ENCODE peak calls at places on chromosomes 13 and 19, in ten cellular contexts. M is A172; H is effector memory CD4-positive, alpha-beta T cell; W is pancreas; U is lower leg skin; L is T follicular helper cell; F is midbrain; X is neuronal stem cell; V is GM03348; K is activated T-cell treated with anti-CD3 and anti-CD28 coated beads, Interleukin-2, amount 50 U/mL, for 48 hours. C is an unnamed sample.

GRCh38 chr19:50490991-50491472 is 14.4 kb upstream of the GARIN5A start:
- DNase-seq in W (peak; percentile 23), U (no peak), L (no peak), X (no peak), K (no peak), V (no peak), H (no peak), F (no peak), M (no peak), C (no peak)

GRCh38 chr13:40059540-40060232 is 404.2 kb downstream of the COG6 start:
- DNase-seq in W (no peak), M (no peak), H (no peak), L (no peak), V (no peak), U (no peak), X (no peak), F (no peak), K (no peak), C (no peak)

GRCh38 chr13:26420282-26420960 is 137.1 kb upstream of the WASF3 start:
- DNase-seq in K (no peak), X (no peak), F (no peak), M (no peak), H (no peak), U (no peak), W (no peak), V (peak; percentile 47), L (no peak), C (no peak)

GRCh38 chr13:28819748-28820098 is 416 bp upstream of the MTUS2 start:
- DNase-seq in U (no peak), X (peak; percentile 78), V (peak; percentile 88), M (no peak), K (peak; percentile 73), W (peak; percentile 74), L (peak; percentile 6), H (no peak), F (peak; percentile 9), C (no peak)

GRCh38 chr19:1882089-1882785 is 3.1 kb downstream of the ABHD17A start:
- DNase-seq in X (no peak), L (peak; percentile 74), F (peak; percentile 68), U (no peak), K (peak; percentile 78), H (peak; percentile 64), V (no peak), M (no peak), W (no peak), C (peak; percentile 84)

GRCh38 chr13:46655727-46656180 is 102.8 kb downstream of the LRCH1 start:
- DNase-seq in U (no peak), V (peak; percentile 9), M (no peak), X (peak; percentile 23), W (no peak), F (no peak), K (no peak), H (no peak), L (no peak), C (no peak)

GRCh38 chr13:80591978-80592377 is 251.1 kb upstream of the SPRY2 start:
- DNase-seq in F (no peak), U (no peak), H (no peak), X (no peak), K (no peak), W (no peak), L (no peak), M (no peak), V (no peak), C (no peak)

GRCh38 chr13:39451860-39452301 is 151.1 kb downstream of the LHFPL6 start:
- DNase-seq in M (no peak), X (no peak), W (no peak), F (no peak), L (no peak), K (no peak), H (no peak), U (no peak), V (no peak), C (peak; percentile 24)

GRCh38 chr13:48214519-48215121 is 18.4 kb upstream of the ITM2B start:
- DNase-seq in L (no peak), X (no peak), U (no peak), H (no peak), F (no peak), W (no peak), K (peak; percentile 41), M (no peak), V (no peak), C (no peak)

GRCh38 chr13:101394597-101394996 is 21.7 kb downstream of the NALCN start:
- DNase-seq in U (no peak), K (no peak), V (no peak), M (no peak), W (no peak), X (no peak), F (no peak), H (no peak), L (no peak), C (no peak)

GRCh38 chr13:74930402-74931165 is 551.4 kb downstream of the TBC1D4 start:
- DNase-seq in W (no peak), L (no peak), M (peak; percentile 14), X (no peak), V (peak; percentile 65), F (no peak), U (no peak), H (no peak), K (no peak), C (peak; percentile 12)

GRCh38 chr13:19985219-19985556 is 26.7 kb downstream of the ZMYM2 start:
- DNase-seq in W (no peak), L (no peak), U (no peak), X (no peak), V (no peak), H (no peak), F (no peak), M (no peak), K (no peak), C (no peak)

GRCh38 chr19:50155520-50156109 is 7.5 kb downstream of the IZUMO2 start:
- DNase-seq in W (no peak), M (no peak), V (no peak), X (no peak), H (no peak), F (no peak), U (no peak), L (no peak), K (no peak), C (no peak)

GRCh38 chr13:96816874-96817273 is 177.4 kb downstream of the OXGR1 start:
- DNase-seq in V (no peak), U (no peak), F (no peak), M (no peak), W (no peak), L (no peak), X (no peak), H (no peak), K (no peak), C (no peak)

GRCh38 chr19:17687141-17687856 is 855 bp downstream of the UNC13A start:
- DNase-seq in K (no peak), L (no peak), M (no peak), V (no peak), U (no peak), H (no peak), X (no peak), F (no peak), W (no peak), C (no peak)

GRCh38 chr13:31001647-31002046 is 69.2 kb downstream of the TEX26 start:
- DNase-seq in H (no peak), L (no peak), M (no peak), V (no peak), W (no peak), X (no peak), F (no peak), K (no peak), U (no peak), C (no peak)

GRCh38 chr19:8323781-8324185 is 2.5 kb downstream of the RPS28 start:
- DNase-seq in U (no peak), L (no peak), X (no peak), K (no peak), H (no peak), M (no peak), W (peak; percentile 35), V (no peak), F (no peak), C (no peak)

GRCh38 chr13:40611004-40611403 is 55.4 kb downstream of the FOXO1 start:
- DNase-seq in M (no peak), V (no peak), L (no peak), W (no peak), X (no peak), H (no peak), K (no peak), F (no peak), U (no peak), C (no peak)

GRCh38 chr13:25172303-25172630 is 179 bp upstream of the AMER2 start:
- DNase-seq in F (no peak), H (no peak), X (no peak), L (no peak), M (no peak), U (no peak), V (no peak), W (no peak), K (no peak), C (no peak)

GRCh38 chr13:30153871-30154426 is 153.4 kb downstream of the KATNAL1 start:
- DNase-seq in V (peak; percentile 21), M (no peak), X (no peak), U (no peak), L (no peak), F (no peak), H (no peak), K (no peak), W (no peak), C (no peak)

GRCh38 chr19:45499196-45500180 is 1.2 kb downstream of the PPM1N start:
- DNase-seq in W (peak; percentile 82), K (peak; percentile 89), H (peak; percentile 54), U (no peak), V (peak; percentile 36), X (peak; percentile 59), F (no peak), L (peak; percentile 35), M (no peak), C (no peak)

GRCh38 chr19:51702754-51703654 is 9.9 kb downstream of the SPACA6 start:
- DNase-seq in V (peak; percentile 7), H (no peak), F (no peak), K (peak; percentile 40), M (no peak), U (peak; percentile 93), L (no peak), X (no peak), W (no peak), C (no peak)

GRCh38 chr19:16381756-16382401 is 57.3 kb downstream of the KLF2 start:
- DNase-seq in K (no peak), V (peak; percentile 89), H (no peak), L (no peak), U (peak; percentile 98), W (no peak), X (no peak), M (no peak), F (peak; percentile 68), C (peak; percentile 64)

GRCh38 chr19:10868872-10869547 is 2.3 kb upstream of the CARM1 start:
- DNase-seq in F (no peak), H (no peak), L (no peak), M (no peak), V (no peak), X (no peak), W (no peak), U (no peak), K (no peak), C (no peak)

GRCh38 chr13:112690242-112690943 is 555 bp downstream of the ATP11A start:
- DNase-seq in X (no peak), L (no peak), M (peak; percentile 25), V (peak; percentile 52), F (no peak), H (peak; percentile 6), K (peak; percentile 59), W (peak; percentile 85), U (peak; percentile 90), C (no peak)

GRCh38 chr19:14408641-14409120 is 10.5 kb downstream of the DDX39A start:
- DNase-seq in H (no peak), W (no peak), K (no peak), V (no peak), X (no peak), L (no peak), M (no peak), U (no peak), F (no peak), C (no peak)

GRCh38 chr19:45140144-45140503 is 20.7 kb downstream of the NKPD1 start:
- DNase-seq in M (no peak), W (no peak), F (no peak), H (no peak), V (no peak), X (no peak), K (no peak), U (no peak), L (no peak), C (no peak)

GRCh38 chr19:14369399-14370168 is 11.7 kb upstream of the ADGRE5 start:
- DNase-seq in H (peak; percentile 82), U (no peak), V (peak; percentile 47), K (peak; percentile 92), X (no peak), M (no peak), F (no peak), W (no peak), L (peak; percentile 84), C (no peak)